ENCODE peak calls at places on chromosomes 13 and 19, in nine cellular contexts. X is body of pancreas, P is fibroblast of lung, B is prostate gland, C is thoracic aorta, G is cardiac muscle cell, E is pancreas, A is neural progenitor cell, S is esophagus squamous epithelium. H is an unnamed sample. For H3K36me3, the result is how much of the 10 kb centered on the place peaks cover.

GRCh38 chr13:35729926-35730627 is 253.6 kb upstream of the MAB21L1 start:
- DNase-seq in X (no peak), P (no peak), B (no peak), C (no peak), G (no peak), E (no peak), A (no peak), S (no peak), H (no peak)

GRCh38 chr13:46492946-46493345 is 60.0 kb upstream of the LRCH1 start:
- DNase-seq in X (peak), P (peak), B (peak), C (no peak), G (peak), E (peak), A (peak), S (no peak), H (no peak)

GRCh38 chr19:47573076-47574026 is at the start of gene ZNF541:
- DNase-seq in X (peak), P (peak), B (peak), C (peak), G (peak), E (peak), A (no peak), S (no peak), H (no peak)

GRCh38 chr13:28531195-28531955 is 36.4 kb upstream of the FLT1 start:
- DNase-seq in X (peak), P (peak), B (no peak), C (no peak), G (peak), E (no peak), A (peak), S (no peak), H (no peak)

GRCh38 chr19:30668521-30669155 is 296.5 kb downstream of the ZNF536 start:
- DNase-seq in X (no peak), P (no peak), B (no peak), C (no peak), G (no peak), E (no peak), A (no peak), S (no peak), H (no peak)

GRCh38 chr19:32345261-32346207 is at the start of gene ZNF507:
- DNase-seq in X (peak), P (peak), B (peak), C (peak), G (peak), E (peak), A (peak), S (no peak), H (no peak)

GRCh38 chr19:13018037-13018914 is 23.0 kb downstream of the NFIX start:
- DNase-seq in X (no peak), P (peak), B (peak), C (no peak), G (peak), E (no peak), A (peak), S (no peak), H (no peak)

GRCh38 chr19:33402421-33403220 is 29.1 kb downstream of the CEBPG start:
- DNase-seq in X (no peak), P (no peak), B (no peak), C (no peak), G (no peak), E (no peak), A (no peak), S (no peak), H (no peak)

GRCh38 chr13:112741835-112742570 is 52.2 kb downstream of the ATP11A start:
- DNase-seq in X (no peak), P (no peak), B (no peak), C (no peak), G (no peak), E (no peak), A (no peak), S (no peak), H (no peak)

GRCh38 chr19:522726-523125 is 8.8 kb upstream of the CDC34 start:
- DNase-seq in X (no peak), P (no peak), B (no peak), C (no peak), G (no peak), E (no peak), A (no peak), S (no peak), H (no peak)

GRCh38 chr13:42478531-42479156 is 95.3 kb upstream of the TNFSF11 start:
- DNase-seq in X (no peak), P (no peak), B (no peak), C (no peak), G (peak), E (no peak), A (peak), S (no peak), H (no peak)

GRCh38 chr19:19538077-19538764 is at the start of gene CILP2:
- DNase-seq in X (no peak), P (no peak), B (no peak), C (no peak), G (peak), E (no peak), A (peak), S (no peak), H (no peak)

GRCh38 chr13:89726690-89727435 is 1620.6 kb upstream of the MIR17HG start:
- DNase-seq in X (no peak), P (peak), B (no peak), C (no peak), G (peak), E (no peak), A (no peak), S (no peak), H (peak)

GRCh38 chr19:57527136-57527881 is at the start of gene ZNF549:
- DNase-seq in X (peak), P (peak), B (peak), C (peak), G (peak), E (peak), A (peak), S (peak), H (peak)

DNA sequence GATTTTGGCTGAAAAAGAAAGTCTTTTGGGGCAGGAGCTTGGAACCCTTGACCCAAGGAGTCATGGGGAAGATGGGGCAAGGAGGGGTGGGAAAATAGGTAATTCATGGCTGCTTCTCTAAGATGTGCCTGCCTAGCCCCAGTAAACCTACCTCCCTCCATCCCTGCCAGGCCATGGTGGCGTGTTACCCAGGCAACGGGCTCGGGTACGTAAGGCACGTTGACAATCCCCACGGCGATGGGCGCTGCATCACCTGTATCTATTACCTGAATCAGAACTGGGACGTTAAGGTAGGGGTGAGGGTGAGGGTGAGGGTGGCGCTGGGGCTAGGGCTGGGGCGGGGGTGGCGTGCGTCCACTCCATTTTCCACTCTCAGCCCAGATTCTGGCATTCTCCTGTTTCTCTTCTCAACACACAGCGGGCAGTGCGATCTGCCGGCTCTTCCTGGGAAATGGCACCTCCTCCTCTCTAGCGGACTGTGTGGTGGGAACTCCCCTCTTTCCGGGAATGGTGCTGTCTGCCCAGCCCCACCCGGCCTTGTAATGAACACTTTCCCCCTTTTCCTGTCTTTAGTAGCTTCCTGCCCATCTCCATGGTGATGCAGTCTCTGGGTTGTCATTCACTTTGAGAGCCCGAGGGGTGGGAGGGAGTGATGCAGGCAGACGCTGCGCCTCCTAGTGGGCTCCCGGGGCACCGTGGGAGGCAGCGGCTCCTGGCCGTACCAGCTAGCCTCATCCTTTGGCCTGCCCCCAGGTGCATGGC is 7.6 kb downstream of the EGLN2 start:
- DNase-seq in X (peak), P (peak), B (peak), C (peak), G (peak), E (peak), A (peak), S (peak), H (peak)
- H3K36me3 ChIP-seq in X (under half), P (under half), B (under half), C (under half), G (under half), E (under half), A (under half), S (under half), H (under half)

GRCh38 chr19:45483033-45483432 is 13.8 kb downstream of the RTN2 start:
- DNase-seq in X (no peak), P (no peak), B (no peak), C (no peak), G (no peak), E (no peak), A (no peak), S (no peak), H (no peak)

GRCh38 chr19:45489216-45489855 is 7.5 kb downstream of the RTN2 start:
- DNase-seq in X (no peak), P (no peak), B (no peak), C (no peak), G (no peak), E (no peak), A (no peak), S (no peak), H (no peak)

GRCh38 chr19:45485301-45486077 is 11.4 kb downstream of the RTN2 start:
- DNase-seq in X (peak), P (peak), B (peak), C (peak), G (peak), E (peak), A (peak), S (peak), H (peak)

GRCh38 chr19:45488708-45489107 is 8.1 kb downstream of the RTN2 start:
- DNase-seq in X (no peak), P (no peak), B (no peak), C (no peak), G (no peak), E (no peak), A (no peak), S (no peak), H (no peak)

GRCh38 chr19:45484273-45484945 is 12.4 kb downstream of the RTN2 start:
- DNase-seq in X (no peak), P (no peak), B (no peak), C (no peak), G (peak), E (no peak), A (peak), S (no peak), H (no peak)
- H3K4me3 ChIP-seq in X (no peak), P (no peak), B (no peak), C (no peak), G (no peak), E (no peak), A (no peak), S (no peak), H (no peak)

GRCh38 chr19:51365211-51366049 is 758 bp downstream of the ETFB start:
- DNase-seq in X (peak), P (peak), B (no peak), C (no peak), G (peak), E (no peak), A (no peak), S (no peak), H (no peak)

GRCh38 chr19:51366050-51366998 is at the start of gene ETFB:
- DNase-seq in X (peak), P (peak), B (peak), C (peak), G (peak), E (peak), A (peak), S (peak), H (peak)

GRCh38 chr19:51361228-51361627 is 5.0 kb downstream of the ETFB start:
- DNase-seq in X (no peak), P (no peak), B (no peak), C (no peak), G (no peak), E (no peak), A (no peak), S (no peak), H (no peak)

GRCh38 chr19:51366999-51367564 is 894 bp upstream of the ETFB start:
- DNase-seq in X (no peak), P (no peak), B (no peak), C (no peak), G (no peak), E (no peak), A (no peak), S (no peak), H (no peak)

GRCh38 chr19:51364200-51365106 is 1.7 kb downstream of the ETFB start:
- DNase-seq in X (no peak), P (no peak), B (no peak), C (no peak), G (no peak), E (no peak), A (no peak), S (no peak), H (no peak)
- TF ChIP-seq CTCF in X (no peak), P (no peak), B (no peak), C (no peak), G (no peak), E (no peak), A (no peak), S (no peak), H (no peak)

GRCh38 chr13:73939603-73940002 is 194.6 kb downstream of the KLF12 start:
- DNase-seq in X (no peak), P (no peak), B (no peak), C (no peak), G (no peak), E (no peak), A (no peak), S (no peak), H (no peak)
- H3K36me3 ChIP-seq in X (under half), P (under half), B (under half), C (under half), G (under half), E (under half), A (under half), S (under half), H (under half)

GRCh38 chr19:3333662-3334061 is 32.7 kb upstream of the NFIC start:
- DNase-seq in X (no peak), P (no peak), B (no peak), C (no peak), G (no peak), E (no peak), A (no peak), S (no peak), H (no peak)
- H3K4me3 ChIP-seq in X (no peak), P (no peak), B (no peak), C (no peak), G (no peak), E (no peak), A (no peak), S (no peak), H (no peak)

GRCh38 chr19:16202320-16203255 is 4.9 kb downstream of the AP1M1 start:
- DNase-seq in X (no peak), P (peak), B (no peak), C (no peak), G (no peak), E (no peak), A (no peak), S (no peak), H (no peak)
- TF ChIP-seq CTCF in X (no peak), P (no peak), B (no peak), C (no peak), G (no peak), E (no peak), A (no peak), S (no peak), H (no peak)